ENCODE peak calls at places on chromosome 6, in five cellular contexts. C, Z, A, W and U are unnamed samples.

GRCh38 chr6:30787954-30788353 is 43.6 kb upstream of the IER3 start:
- DNase-seq in Z (no peak), W (no peak), A (no peak), C (no peak), U (no peak)

GRCh38 chr6:142026471-142026870 is 106.3 kb upstream of the GJE1 start:
- DNase-seq in Z (no peak), W (no peak), A (no peak), C (no peak), U (no peak)

GRCh38 chr6:158284340-158285210 is 27.7 kb upstream of the TULP4 start:
- DNase-seq in C (no peak), W (peak; percentile 98), A (peak; percentile 96), Z (no peak), U (peak; percentile 76)

GRCh38 chr6:72533601-72534000 is 88.3 kb upstream of the KCNQ5 start:
- DNase-seq in Z (no peak), W (peak; percentile 38), C (no peak), A (peak; percentile 48), U (peak; percentile 12)

GRCh38 chr6:44782198-44782597 is 394.7 kb downstream of the CDC5L start:
- DNase-seq in C (no peak), A (no peak), Z (no peak), W (no peak), U (no peak)

GRCh38 chr6:52929321-52930164 is 20.0 kb upstream of the GSTA3 start:
- DNase-seq in C (no peak), A (peak; percentile 91), W (peak; percentile 93), Z (no peak), U (peak; percentile 93)

GRCh38 chr6:41741625-41742490 is 5.3 kb downstream of the PGC start:
- DNase-seq in Z (no peak), C (no peak), A (no peak), W (no peak), U (no peak)

GRCh38 chr6:168124921-168125320 is 45.9 kb upstream of the FRMD1 start:
- DNase-seq in C (no peak), Z (peak; percentile 3), A (no peak), W (no peak), U (no peak)

GRCh38 chr6:127302728-127303675 is 36.3 kb downstream of the RNF146 start:
- DNase-seq in C (peak; percentile 51), A (peak; percentile 33), W (peak; percentile 48), Z (peak; percentile 15), U (peak; percentile 42)

GRCh38 chr6:66605011-66605410 is 898.0 kb upstream of the EYS start:
- DNase-seq in C (no peak), W (no peak), A (peak; percentile 16), Z (no peak), U (no peak)

GRCh38 chr6:12957321-12958051 is 240.9 kb downstream of the PHACTR1 start:
- DNase-seq in W (peak; percentile 13), C (peak; percentile 9), Z (no peak), A (peak; percentile 74), U (peak; percentile 55)

GRCh38 chr6:43107344-43108062 is 31.4 kb downstream of the PTK7 start:
- DNase-seq in Z (no peak), A (no peak), C (no peak), W (no peak), U (no peak)

GRCh38 chr6:169589699-169590257 is 112.1 kb downstream of the WDR27 start:
- DNase-seq in A (peak; percentile 89), W (no peak), Z (no peak), C (peak; percentile 41), U (peak; percentile 18)

GRCh38 chr6:18596529-18596835 is 209.3 kb downstream of the RNF144B start:
- DNase-seq in A (no peak), Z (no peak), C (no peak), W (no peak), U (no peak)
- TF ChIP-seq CTCF in A (no peak), Z (peak; percentile 4), C (no peak), W (no peak), U (peak; percentile 70)

DNA sequence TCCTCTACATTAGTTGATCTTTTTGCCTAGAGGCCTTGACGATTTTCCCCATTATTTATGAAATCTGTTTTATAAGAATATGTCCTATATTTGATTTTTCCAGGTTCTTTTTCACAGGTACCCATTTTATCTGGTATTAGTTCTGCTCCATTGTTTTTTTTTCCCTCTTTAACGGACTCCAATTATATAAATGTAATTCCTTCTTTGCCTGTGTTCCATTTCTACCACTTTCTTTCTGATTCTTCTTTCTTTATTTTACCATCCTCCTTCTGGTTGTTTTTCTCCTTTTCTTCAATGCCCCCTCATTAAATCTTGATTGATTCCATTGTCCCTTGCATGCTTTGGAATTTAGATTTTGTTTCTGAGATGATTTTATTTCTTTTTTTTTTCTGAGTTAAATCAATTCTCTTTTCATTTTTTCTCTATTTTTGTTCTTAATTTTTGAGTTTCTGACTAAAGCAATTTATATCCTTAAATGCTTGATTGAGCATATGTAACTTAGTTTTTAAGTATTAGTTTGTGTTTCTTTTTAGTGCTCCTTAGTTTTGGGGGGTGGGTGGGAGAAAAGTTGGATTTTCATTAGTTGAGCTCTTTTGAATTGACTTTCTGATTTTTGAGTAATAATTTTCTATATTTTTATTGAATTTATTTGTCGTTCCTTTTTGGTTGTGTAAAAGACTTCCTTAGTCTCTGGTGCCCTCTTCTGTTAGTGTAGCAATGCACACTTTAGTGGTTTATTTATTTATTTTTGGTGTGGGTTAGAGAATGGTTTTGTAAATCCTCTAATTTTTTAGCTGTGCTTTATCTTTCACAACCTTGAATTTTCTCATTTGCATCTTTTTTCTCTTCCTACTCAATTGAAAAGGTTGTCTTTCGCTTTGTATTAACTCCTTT is 140.8 kb downstream of the FARS2 start:
- DNase-seq in Z (no peak), W (peak; percentile 37), A (no peak), C (peak; percentile 40), U (peak; percentile 17)
- TF ChIP-seq CTCF in Z (peak; percentile 52), W (peak; percentile 69), A (peak; percentile 1), C (peak; percentile 47), U (peak; percentile 78)

DNA sequence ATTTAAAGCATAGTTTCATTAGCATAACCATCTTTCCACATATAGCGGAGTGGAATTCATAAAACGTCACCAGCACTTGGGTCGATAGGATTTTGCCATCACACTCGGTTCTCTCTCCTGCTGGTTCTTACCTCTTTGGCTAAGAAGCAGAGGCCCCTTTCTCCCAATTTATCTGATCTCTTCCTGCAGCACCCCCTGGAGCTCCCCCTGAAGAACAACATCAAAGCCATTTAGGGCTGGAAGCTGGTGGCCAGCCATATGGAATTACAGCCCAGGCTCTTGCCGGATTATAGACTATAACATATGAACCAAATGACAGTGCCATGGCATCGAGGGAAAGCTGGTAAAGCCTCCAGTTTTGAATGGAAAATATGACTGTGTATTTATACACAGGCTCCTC is 6.4 kb upstream of the KIF6 start:
- DNase-seq in A (no peak), C (no peak), W (no peak), Z (no peak), U (no peak)
- TF ChIP-seq CTCF in A (peak; percentile 5), C (no peak), W (no peak), Z (no peak), U (no peak)

DNA sequence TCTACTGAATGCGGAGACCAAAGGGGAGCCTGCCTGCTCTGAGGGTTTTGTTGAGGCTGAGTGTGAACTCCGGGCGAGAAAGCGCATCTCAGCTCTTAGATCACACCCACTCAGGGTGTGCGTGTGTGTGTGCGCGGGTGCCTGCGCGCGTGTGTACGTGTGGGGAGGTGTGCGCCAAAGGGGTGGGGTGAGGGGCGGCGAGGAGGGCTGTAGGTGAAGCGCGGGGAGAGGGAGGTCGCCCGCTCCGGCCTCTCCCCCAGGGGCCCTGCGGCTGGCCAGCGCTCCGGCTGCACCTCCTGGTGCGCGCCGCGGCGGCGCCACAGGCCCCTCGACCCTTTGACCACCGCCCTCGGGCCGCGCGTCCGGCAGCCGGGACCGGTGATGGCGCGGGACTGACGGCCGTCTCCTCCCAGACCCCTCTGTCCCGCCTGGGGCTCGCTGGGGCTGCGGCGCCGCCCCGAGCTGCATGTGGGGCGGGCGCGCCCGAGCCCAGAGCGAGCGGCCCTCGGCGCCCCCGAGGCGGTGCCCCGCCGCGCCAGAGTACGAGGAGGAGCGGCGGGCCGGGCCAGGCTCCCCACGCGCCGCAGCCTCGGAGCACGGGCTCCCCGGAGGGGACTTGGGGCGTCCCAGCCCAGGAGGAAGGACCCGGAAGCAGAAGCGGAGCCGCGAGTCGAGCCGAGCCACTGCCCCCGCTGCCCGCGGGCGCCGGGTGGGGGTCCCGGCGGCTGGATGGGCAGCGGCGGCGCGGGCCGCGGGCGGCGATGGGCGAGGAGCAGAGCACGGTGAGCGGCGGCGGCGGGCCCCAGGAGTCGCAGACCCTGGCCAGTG is at the start of gene RNF217:
- DNase-seq in W (peak; percentile 76), A (peak; percentile 80), Z (peak; percentile 41), C (no peak), U (peak; percentile 48)
- TF ChIP-seq CTCF in W (peak; percentile 17), A (no peak), Z (no peak), C (no peak), U (peak; percentile 28)

DNA sequence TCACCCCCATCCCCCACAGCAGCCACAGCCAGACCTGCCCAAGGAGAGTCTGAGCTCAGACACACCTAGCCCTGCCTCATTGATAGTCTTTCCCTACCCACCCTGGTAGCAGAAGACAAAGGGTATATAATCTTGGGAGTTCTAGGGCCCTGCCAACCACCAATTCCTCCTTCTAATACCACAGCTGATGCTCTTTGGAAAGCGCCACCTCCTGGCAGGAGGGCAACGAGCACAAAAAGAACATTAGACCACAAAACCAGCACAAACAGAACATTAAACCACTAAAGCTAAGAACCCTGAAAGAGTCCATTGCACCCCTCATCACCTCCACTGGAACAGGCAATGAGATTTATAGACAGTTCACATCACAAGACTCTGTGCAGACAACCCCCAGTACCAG is 195.8 kb upstream of the FUT9 start:
- DNase-seq in W (no peak), C (no peak), A (no peak), Z (no peak), U (no peak)
- TF ChIP-seq CTCF in W (no peak), C (peak; percentile 21), A (no peak), Z (peak; percentile 47), U (no peak)

GRCh38 chr6:99802396-99803031 is 191.5 kb downstream of the MCHR2 start:
- DNase-seq in W (no peak), A (no peak), Z (no peak), C (no peak), U (no peak)
- TF ChIP-seq CTCF in W (no peak), A (no peak), Z (no peak), C (no peak), U (peak; percentile 37)